ENCODE peak calls at places on chromosomes 16 and 17, in ten cellular contexts. M, P, I, O, F, D, W, X, G and R are unnamed samples.

GRCh38 chr17:34623856-34624766 is 44.7 kb downstream of the TMEM132E start:
- DNase-seq in M (no peak), G (no peak), W (no peak), D (no peak), P (no peak), X (no peak), F (no peak), I (no peak), O (no peak), R (no peak)

GRCh38 chr17:1164935-1165556 is 14.7 kb downstream of the ABR start:
- DNase-seq in W (no peak), F (no peak), P (no peak), M (no peak), O (no peak), D (no peak), G (peak; percentile 35), I (no peak), X (no peak), R (no peak)

GRCh38 chr17:68794636-68795503 is 160.3 kb downstream of the ABCA8 start:
- DNase-seq in X (peak; percentile 7), M (peak; percentile 71), G (peak; percentile 35), O (no peak), P (peak; percentile 75), F (no peak), I (no peak), W (peak; percentile 8), D (no peak), R (no peak)

GRCh38 chr17:1110844-1111598 is 68.8 kb downstream of the ABR start:
- DNase-seq in M (peak; percentile 73), G (no peak), W (peak; percentile 99), O (no peak), X (no peak), P (peak; percentile 92), F (no peak), D (peak; percentile 87), I (no peak), R (no peak)

GRCh38 chr17:12180644-12181261 is 160.1 kb downstream of the MAP2K4 start:
- DNase-seq in D (peak; percentile 34), G (peak; percentile 54), F (peak; percentile 6), P (peak; percentile 63), X (peak; percentile 7), M (peak; percentile 37), W (peak; percentile 26), I (no peak), O (peak; percentile 16), R (no peak)

GRCh38 chr16:72715267-72715666 is 332.7 kb downstream of the ZFHX3 start:
- DNase-seq in M (peak; percentile 37), P (peak; percentile 20), D (no peak), F (no peak), G (no peak), X (no peak), O (no peak), I (no peak), W (no peak), R (no peak)

GRCh38 chr16:53745126-53745525 is 41.2 kb downstream of the FTO start:
- DNase-seq in G (no peak), X (no peak), M (peak; percentile 7), O (no peak), I (no peak), D (peak; percentile 87), F (no peak), W (peak; percentile 11), P (no peak), R (no peak)

GRCh38 chr16:17343028-17343427 is 127.7 kb downstream of the XYLT1 start:
- DNase-seq in P (no peak), I (peak; percentile 89), O (no peak), F (peak; percentile 30), M (no peak), W (no peak), G (no peak), X (no peak), D (no peak), R (no peak)

GRCh38 chr17:7613769-7614421 is 802 bp downstream of the FXR2 start:
- DNase-seq in P (peak; percentile 27), G (peak; percentile 30), F (no peak), D (no peak), W (peak; percentile 22), O (no peak), M (peak; percentile 37), I (peak; percentile 46), X (no peak), R (no peak)

GRCh38 chr17:35002876-35003551 is 22.7 kb downstream of the LIG3 start:
- DNase-seq in O (no peak), X (no peak), I (no peak), D (peak; percentile 85), F (no peak), G (no peak), P (peak; percentile 51), W (peak; percentile 69), M (no peak), R (no peak)

GRCh38 chr16:85004587-85005205 is 6.6 kb downstream of the ZDHHC7 start:
- DNase-seq in P (peak; percentile 93), I (no peak), O (no peak), W (peak; percentile 85), M (peak; percentile 92), X (no peak), D (peak; percentile 69), F (no peak), G (no peak), R (no peak)

GRCh38 chr17:4854181-4854681 is 21.1 kb downstream of the MINK1 start:
- DNase-seq in W (no peak), M (no peak), I (no peak), G (no peak), O (no peak), F (no peak), D (no peak), X (no peak), P (no peak), R (no peak)

GRCh38 chr16:84600343-84601229 is 17.3 kb downstream of the COTL1 start:
- DNase-seq in W (peak; percentile 57), G (peak; percentile 87), I (peak; percentile 74), X (no peak), O (no peak), P (peak; percentile 46), M (no peak), D (no peak), F (peak; percentile 65), R (no peak)

GRCh38 chr17:28119049-28119448 is 76.6 kb downstream of the NLK start:
- DNase-seq in I (no peak), F (no peak), M (no peak), O (no peak), P (no peak), X (no peak), D (no peak), G (no peak), W (no peak), R (no peak)

GRCh38 chr17:58783380-58783779 is 27.7 kb downstream of the PPM1E start:
- DNase-seq in D (no peak), X (no peak), I (no peak), O (no peak), P (no peak), G (no peak), W (no peak), F (no peak), M (no peak), R (no peak)

GRCh38 chr16:10579965-10580918 is at the start of gene EMP2:
- DNase-seq in G (no peak), X (peak; percentile 9), I (no peak), F (no peak), P (peak; percentile 68), D (peak; percentile 56), W (peak; percentile 55), M (peak; percentile 79), O (peak; percentile 80), R (peak; percentile 52)

GRCh38 chr16:30491229-30491628 is 18.7 kb downstream of the ITGAL start:
- DNase-seq in P (no peak), O (no peak), W (no peak), M (no peak), G (no peak), I (no peak), F (no peak), D (no peak), X (no peak), R (no peak)

GRCh38 chr16:48378836-48379235 is 6.4 kb downstream of the SIAH1 start:
- DNase-seq in W (no peak), D (no peak), P (no peak), G (no peak), I (no peak), M (no peak), O (no peak), X (no peak), F (no peak), R (no peak)

GRCh38 chr17:49074851-49075540 is 57.6 kb upstream of the B4GALNT2 start:
- DNase-seq in G (no peak), P (peak; percentile 51), W (no peak), O (no peak), M (no peak), D (no peak), F (no peak), I (no peak), X (no peak), R (no peak)